ENCODE peak calls at places on chromosomes 6 and 20, in nine cellular contexts. One of them, this sample, is unnamed.

GRCh38 chr20:35011589-35012226 is 56.0 kb downstream of the MYH7B start:
- DNase-seq in fibroblast of mammary gland: no peak
- DNase-seq in H9: peak
- DNase-seq in neural crest cell: no peak
- DNase-seq in esophagus muscularis mucosa: no peak
- DNase-seq in left lung: no peak
- DNase-seq in epithelial cell of proximal tubule: no peak
- DNase-seq in tibial artery: no peak
- DNase-seq in stomach: no peak
- DNase-seq in this sample: no peak

GRCh38 chr6:48098923-48099322 is 12.1 kb downstream of the PTCHD4 start:
- DNase-seq in left lung: peak
- DNase-seq in stomach: no peak
- DNase-seq in H9: no peak
- DNase-seq in fibroblast of mammary gland: peak
- DNase-seq in neural crest cell: no peak
- DNase-seq in epithelial cell of proximal tubule: no peak
- DNase-seq in tibial artery: no peak
- DNase-seq in esophagus muscularis mucosa: no peak
- DNase-seq in this sample: no peak

GRCh38 chr6:115591973-115592486 is 468.7 kb downstream of the FRK start:
- DNase-seq in H9: no peak
- DNase-seq in esophagus muscularis mucosa: no peak
- DNase-seq in neural crest cell: no peak
- DNase-seq in left lung: no peak
- DNase-seq in stomach: no peak
- DNase-seq in tibial artery: no peak
- DNase-seq in fibroblast of mammary gland: no peak
- DNase-seq in epithelial cell of proximal tubule: no peak
- DNase-seq in this sample: no peak

GRCh38 chr6:105769197-105769596 is 316.9 kb upstream of the PRDM1 start:
- DNase-seq in stomach: no peak
- DNase-seq in neural crest cell: no peak
- DNase-seq in epithelial cell of proximal tubule: no peak
- DNase-seq in tibial artery: no peak
- DNase-seq in H9: no peak
- DNase-seq in left lung: no peak
- DNase-seq in esophagus muscularis mucosa: no peak
- DNase-seq in fibroblast of mammary gland: peak
- DNase-seq in this sample: no peak

GRCh38 chr6:129186988-129187387 is 304.1 kb downstream of the LAMA2 start:
- DNase-seq in fibroblast of mammary gland: peak
- DNase-seq in epithelial cell of proximal tubule: peak
- DNase-seq in neural crest cell: no peak
- DNase-seq in left lung: no peak
- DNase-seq in stomach: no peak
- DNase-seq in H9: no peak
- DNase-seq in tibial artery: no peak
- DNase-seq in esophagus muscularis mucosa: no peak
- DNase-seq in this sample: no peak

GRCh38 chr6:82843291-82843885 is 222.3 kb downstream of the UBE3D start:
- DNase-seq in esophagus muscularis mucosa: no peak
- DNase-seq in tibial artery: no peak
- DNase-seq in epithelial cell of proximal tubule: peak
- DNase-seq in neural crest cell: no peak
- DNase-seq in stomach: no peak
- DNase-seq in fibroblast of mammary gland: no peak
- DNase-seq in left lung: no peak
- DNase-seq in H9: no peak
- DNase-seq in this sample: no peak

GRCh38 chr20:49811825-49812462 is 684 bp upstream of the SLC9A8 start:
- DNase-seq in neural crest cell: no peak
- DNase-seq in stomach: no peak
- DNase-seq in tibial artery: no peak
- DNase-seq in H9: no peak
- DNase-seq in esophagus muscularis mucosa: no peak
- DNase-seq in epithelial cell of proximal tubule: no peak
- DNase-seq in fibroblast of mammary gland: peak
- DNase-seq in left lung: no peak
- DNase-seq in this sample: no peak

GRCh38 chr6:69487688-69488087 is 309.1 kb downstream of the LMBRD1 start:
- DNase-seq in stomach: no peak
- DNase-seq in tibial artery: no peak
- DNase-seq in esophagus muscularis mucosa: no peak
- DNase-seq in H9: no peak
- DNase-seq in fibroblast of mammary gland: no peak
- DNase-seq in epithelial cell of proximal tubule: no peak
- DNase-seq in left lung: no peak
- DNase-seq in neural crest cell: no peak
- DNase-seq in this sample: no peak

GRCh38 chr6:71979911-71980310 is 93.6 kb downstream of the RIMS1 start:
- DNase-seq in stomach: no peak
- DNase-seq in neural crest cell: no peak
- DNase-seq in epithelial cell of proximal tubule: no peak
- DNase-seq in tibial artery: no peak
- DNase-seq in left lung: no peak
- DNase-seq in H9: no peak
- DNase-seq in fibroblast of mammary gland: no peak
- DNase-seq in esophagus muscularis mucosa: no peak
- DNase-seq in this sample: no peak

GRCh38 chr6:39756582-39756981 is 31.4 kb upstream of the KIF6 start:
- DNase-seq in stomach: no peak
- DNase-seq in H9: no peak
- DNase-seq in left lung: no peak
- DNase-seq in neural crest cell: no peak
- DNase-seq in epithelial cell of proximal tubule: no peak
- DNase-seq in tibial artery: no peak
- DNase-seq in esophagus muscularis mucosa: no peak
- DNase-seq in fibroblast of mammary gland: no peak
- DNase-seq in this sample: no peak

GRCh38 chr6:130365166-130366010 is 429 bp upstream of the TMEM200A start:
- DNase-seq in stomach: peak
- DNase-seq in neural crest cell: peak
- DNase-seq in tibial artery: no peak
- DNase-seq in fibroblast of mammary gland: peak
- DNase-seq in left lung: peak
- DNase-seq in esophagus muscularis mucosa: peak
- DNase-seq in epithelial cell of proximal tubule: no peak
- DNase-seq in H9: peak
- DNase-seq in this sample: no peak

GRCh38 chr6:22764521-22764920 is 195.2 kb downstream of the HDGFL1 start:
- DNase-seq in fibroblast of mammary gland: peak
- DNase-seq in esophagus muscularis mucosa: no peak
- DNase-seq in stomach: no peak
- DNase-seq in neural crest cell: no peak
- DNase-seq in tibial artery: no peak
- DNase-seq in left lung: no peak
- DNase-seq in H9: no peak
- DNase-seq in epithelial cell of proximal tubule: no peak
- DNase-seq in this sample: no peak

GRCh38 chr6:22765015-22765414 is 195.6 kb downstream of the HDGFL1 start:
- DNase-seq in H9: no peak
- DNase-seq in neural crest cell: no peak
- DNase-seq in epithelial cell of proximal tubule: no peak
- DNase-seq in stomach: no peak
- DNase-seq in fibroblast of mammary gland: peak
- DNase-seq in esophagus muscularis mucosa: no peak
- DNase-seq in left lung: no peak
- DNase-seq in tibial artery: no peak
- DNase-seq in this sample: no peak

GRCh38 chr6:22770042-22770441 is 200.7 kb downstream of the HDGFL1 start:
- DNase-seq in neural crest cell: no peak
- DNase-seq in left lung: no peak
- DNase-seq in stomach: no peak
- DNase-seq in fibroblast of mammary gland: no peak
- DNase-seq in epithelial cell of proximal tubule: no peak
- DNase-seq in esophagus muscularis mucosa: no peak
- DNase-seq in tibial artery: no peak
- DNase-seq in H9: no peak
- DNase-seq in this sample: no peak

DNA sequence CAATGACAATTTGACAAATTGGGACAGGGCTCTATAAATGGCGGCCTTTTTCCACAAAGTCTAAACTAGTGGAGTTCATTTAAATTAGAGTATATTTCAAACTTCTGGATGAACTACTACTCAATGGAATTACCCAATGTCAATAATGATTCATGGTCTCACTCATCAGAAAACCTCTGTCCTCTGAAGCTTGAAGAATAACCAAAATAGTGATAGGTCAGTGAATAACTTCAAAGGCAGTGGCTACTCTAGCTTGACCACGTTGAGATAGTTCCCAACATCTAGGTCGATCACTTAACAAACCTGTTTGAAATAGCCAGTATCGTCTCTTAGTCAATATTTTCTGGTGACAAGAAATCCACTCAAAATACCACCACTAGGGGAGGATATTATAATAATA is 197.6 kb downstream of the HDGFL1 start:
- DNase-seq in tibial artery: no peak
- DNase-seq in epithelial cell of proximal tubule: peak
- DNase-seq in neural crest cell: no peak
- DNase-seq in H9: no peak
- DNase-seq in esophagus muscularis mucosa: no peak
- DNase-seq in stomach: no peak
- DNase-seq in fibroblast of mammary gland: no peak
- DNase-seq in left lung: no peak
- DNase-seq in this sample: no peak
- TF ChIP-seq CTCF in tibial artery: no peak
- TF ChIP-seq CTCF in epithelial cell of proximal tubule: no peak
- TF ChIP-seq CTCF in neural crest cell: peak
- TF ChIP-seq CTCF in H9: no peak
- TF ChIP-seq CTCF in esophagus muscularis mucosa: no peak
- TF ChIP-seq CTCF in stomach: no peak
- TF ChIP-seq CTCF in fibroblast of mammary gland: no peak
- TF ChIP-seq CTCF in left lung: no peak
- TF ChIP-seq CTCF in this sample: no peak

GRCh38 chr6:165728196-165728595 is 65.2 kb upstream of the PDE10A start:
- DNase-seq in fibroblast of mammary gland: no peak
- DNase-seq in tibial artery: no peak
- DNase-seq in left lung: no peak
- DNase-seq in stomach: no peak
- DNase-seq in epithelial cell of proximal tubule: no peak
- DNase-seq in neural crest cell: no peak
- DNase-seq in esophagus muscularis mucosa: no peak
- DNase-seq in H9: no peak
- DNase-seq in this sample: no peak

GRCh38 chr6:165726290-165726875 is 63.3 kb upstream of the PDE10A start:
- DNase-seq in epithelial cell of proximal tubule: no peak
- DNase-seq in H9: no peak
- DNase-seq in esophagus muscularis mucosa: no peak
- DNase-seq in left lung: no peak
- DNase-seq in stomach: no peak
- DNase-seq in neural crest cell: no peak
- DNase-seq in fibroblast of mammary gland: no peak
- DNase-seq in tibial artery: no peak
- DNase-seq in this sample: no peak

GRCh38 chr6:165732696-165733486 is 69.8 kb upstream of the PDE10A start:
- DNase-seq in fibroblast of mammary gland: no peak
- DNase-seq in H9: no peak
- DNase-seq in esophagus muscularis mucosa: no peak
- DNase-seq in neural crest cell: no peak
- DNase-seq in epithelial cell of proximal tubule: no peak
- DNase-seq in left lung: no peak
- DNase-seq in tibial artery: no peak
- DNase-seq in stomach: no peak
- DNase-seq in this sample: no peak

GRCh38 chr6:165726915-165727314 is 63.9 kb upstream of the PDE10A start:
- DNase-seq in stomach: no peak
- DNase-seq in left lung: no peak
- DNase-seq in fibroblast of mammary gland: peak
- DNase-seq in esophagus muscularis mucosa: peak
- DNase-seq in epithelial cell of proximal tubule: no peak
- DNase-seq in neural crest cell: no peak
- DNase-seq in tibial artery: no peak
- DNase-seq in H9: no peak
- DNase-seq in this sample: no peak

DNA sequence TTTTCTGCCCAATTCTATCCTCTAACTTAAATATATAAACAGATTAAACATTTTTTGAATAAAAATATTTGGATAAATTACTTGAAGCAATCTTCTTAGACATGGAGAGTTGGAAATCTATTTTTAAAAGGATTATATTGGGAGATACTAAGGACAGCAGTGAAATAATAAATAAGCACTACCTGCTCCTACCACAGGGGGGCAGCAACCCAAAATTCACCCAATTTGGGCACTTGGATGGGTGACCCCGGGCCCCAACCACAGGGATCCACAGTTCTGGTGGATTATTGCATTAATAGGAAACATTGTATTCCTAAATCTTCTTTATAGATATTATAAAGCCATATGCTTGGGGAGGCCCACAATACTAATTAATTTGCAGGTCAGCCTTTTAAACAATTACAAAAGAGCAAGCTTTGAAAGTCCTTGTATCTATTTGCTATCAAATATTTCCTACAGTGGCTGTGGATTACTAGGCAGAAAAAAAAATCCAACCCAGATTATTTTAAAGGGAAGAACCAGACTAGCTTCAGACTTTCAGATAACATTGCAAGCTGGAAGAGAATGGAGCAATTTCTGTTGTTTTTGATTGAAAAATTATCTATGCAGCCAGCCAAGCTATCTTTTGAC is 66.4 kb upstream of the PDE10A start:
- DNase-seq in tibial artery: no peak
- DNase-seq in epithelial cell of proximal tubule: no peak
- DNase-seq in stomach: peak
- DNase-seq in fibroblast of mammary gland: peak
- DNase-seq in esophagus muscularis mucosa: no peak
- DNase-seq in H9: no peak
- DNase-seq in neural crest cell: peak
- DNase-seq in left lung: no peak
- DNase-seq in this sample: no peak
- TF ChIP-seq CTCF in tibial artery: peak
- TF ChIP-seq CTCF in epithelial cell of proximal tubule: peak
- TF ChIP-seq CTCF in stomach: no peak
- TF ChIP-seq CTCF in fibroblast of mammary gland: peak
- TF ChIP-seq CTCF in esophagus muscularis mucosa: peak
- TF ChIP-seq CTCF in H9: peak
- TF ChIP-seq CTCF in neural crest cell: peak
- TF ChIP-seq CTCF in left lung: peak
- TF ChIP-seq CTCF in this sample: peak

GRCh38 chr6:12039540-12040459 is 27.7 kb downstream of the HIVEP1 start:
- DNase-seq in left lung: no peak
- DNase-seq in fibroblast of mammary gland: no peak
- DNase-seq in neural crest cell: no peak
- DNase-seq in tibial artery: no peak
- DNase-seq in epithelial cell of proximal tubule: no peak
- DNase-seq in stomach: no peak
- DNase-seq in H9: no peak
- DNase-seq in esophagus muscularis mucosa: no peak
- DNase-seq in this sample: no peak
- TF ChIP-seq CTCF in left lung: no peak
- TF ChIP-seq CTCF in fibroblast of mammary gland: no peak
- TF ChIP-seq CTCF in neural crest cell: no peak
- TF ChIP-seq CTCF in tibial artery: no peak
- TF ChIP-seq CTCF in epithelial cell of proximal tubule: peak
- TF ChIP-seq CTCF in stomach: no peak
- TF ChIP-seq CTCF in H9: peak
- TF ChIP-seq CTCF in esophagus muscularis mucosa: no peak
- TF ChIP-seq CTCF in this sample: peak

DNA sequence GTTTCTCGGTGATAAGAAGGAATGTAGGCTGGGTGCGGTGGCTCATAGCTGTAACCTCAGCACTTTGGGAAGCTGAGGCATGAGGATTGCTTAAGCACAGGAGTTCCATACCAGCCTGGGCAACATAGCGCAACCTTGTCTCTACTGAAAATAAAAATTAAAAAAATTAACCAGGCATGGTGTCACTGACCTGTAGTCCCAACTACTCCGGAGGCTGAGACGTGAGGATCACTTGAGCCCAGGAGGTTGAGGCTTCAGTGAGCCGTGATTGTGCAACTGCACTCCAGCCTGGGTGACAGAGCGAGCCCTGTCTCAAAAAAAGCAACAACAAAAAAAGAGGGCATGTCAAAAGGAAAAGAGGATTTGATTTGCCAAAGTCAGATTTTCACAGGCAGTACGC is 3.9 kb downstream of the NEU1 start:
- DNase-seq in left lung: no peak
- DNase-seq in esophagus muscularis mucosa: no peak
- DNase-seq in neural crest cell: no peak
- DNase-seq in stomach: no peak
- DNase-seq in tibial artery: no peak
- DNase-seq in fibroblast of mammary gland: no peak
- DNase-seq in epithelial cell of proximal tubule: no peak
- DNase-seq in H9: no peak
- DNase-seq in this sample: no peak
- TF ChIP-seq CTCF in left lung: no peak
- TF ChIP-seq CTCF in esophagus muscularis mucosa: no peak
- TF ChIP-seq CTCF in neural crest cell: no peak
- TF ChIP-seq CTCF in stomach: no peak
- TF ChIP-seq CTCF in tibial artery: no peak
- TF ChIP-seq CTCF in fibroblast of mammary gland: no peak
- TF ChIP-seq CTCF in epithelial cell of proximal tubule: no peak
- TF ChIP-seq CTCF in H9: no peak
- TF ChIP-seq CTCF in this sample: no peak

This sample was measured in CD14-positive monocyte.